ENCODE peak calls at places on chromosome 20, in four cellular contexts. D, J, V and G are unnamed samples.
A peak's percentile ranks its signal among the peaks of the same experiment; 100 is the strongest.

GRCh38 chr20:36728986-36729385 is 16.9 kb downstream of the NDRG3 start:
- DNase-seq in D (no peak), J (no peak), V (peak; percentile 21), G (peak; percentile 23)

GRCh38 chr20:32945710-32946221 is 58.5 kb downstream of the SUN5 start:
- DNase-seq in D (no peak), J (no peak), V (peak; percentile 33), G (no peak)

GRCh38 chr20:51346686-51347485 is 195.6 kb downstream of the NFATC2 start:
- DNase-seq in D (no peak), J (no peak), V (no peak), G (no peak)

GRCh38 chr20:63241272-63241671 is 5.6 kb downstream of the BIRC7 start:
- DNase-seq in D (no peak), J (no peak), V (no peak), G (no peak)

GRCh38 chr20:45935416-45936046 is 1.0 kb downstream of the PCIF1 start:
- DNase-seq in D (no peak), J (no peak), V (no peak), G (peak; percentile 50)

GRCh38 chr20:18380908-18381529 is 85.8 kb downstream of the DZANK1 start:
- DNase-seq in D (no peak), J (no peak), V (no peak), G (no peak)

GRCh38 chr20:17885076-17885475 is 83.5 kb downstream of the SNX5 start:
- DNase-seq in D (no peak), J (no peak), V (no peak), G (no peak)

GRCh38 chr20:33773412-33774089 is 37.6 kb upstream of the CHMP4B start:
- DNase-seq in D (no peak), J (no peak), V (no peak), G (no peak)

GRCh38 chr20:17721802-17722486 is 22.2 kb downstream of the BANF2 start:
- DNase-seq in D (no peak), J (no peak), V (no peak), G (no peak)

GRCh38 chr20:45051497-45052060 is 49.3 kb downstream of the KCNS1 start:
- DNase-seq in D (no peak), J (no peak), V (no peak), G (no peak)

GRCh38 chr20:9302073-9302425 is 212.3 kb upstream of the LAMP5 start:
- DNase-seq in D (no peak), J (no peak), V (no peak), G (no peak)

GRCh38 chr20:44643596-44644383 is 7.7 kb downstream of the ADA start:
- DNase-seq in D (no peak), J (no peak), V (peak; percentile 51), G (peak; percentile 76)

GRCh38 chr20:41177636-41178035 is 40.3 kb downstream of the PLCG1 start:
- DNase-seq in D (peak; percentile 92), J (peak; percentile 43), V (peak; percentile 25), G (peak; percentile 73)

GRCh38 chr20:58889334-58890072 is 37.0 kb downstream of the GNAS start:
- DNase-seq in D (no peak), J (peak; percentile 68), V (peak; percentile 26), G (no peak)

GRCh38 chr20:8386991-8387390 is 254.9 kb downstream of the PLCB1 start:
- DNase-seq in D (no peak), J (no peak), V (no peak), G (no peak)

GRCh38 chr20:3687655-3688054 is 5.8 kb upstream of the ADAM33 start:
- DNase-seq in D (no peak), J (no peak), V (no peak), G (peak; percentile 56)

GRCh38 chr20:38005866-38006265 is 27.4 kb downstream of the TTI1 start:
- DNase-seq in D (no peak), J (no peak), V (no peak), G (no peak)

GRCh38 chr20:52943185-52943841 is 28.8 kb upstream of the TSHZ2 start:
- DNase-seq in D (no peak), J (no peak), V (no peak), G (no peak)

GRCh38 chr20:709421-709820 is 33.8 kb upstream of the SCRT2 start:
- DNase-seq in D (peak; percentile 47), J (peak; percentile 75), V (no peak), G (no peak)

GRCh38 chr20:56860413-56860812 is 231.3 kb downstream of the TFAP2C start:
- DNase-seq in D (no peak), J (no peak), V (no peak), G (no peak)

GRCh38 chr20:35369804-35370203 is 42.0 kb downstream of the UQCC1 start:
- DNase-seq in D (no peak), J (no peak), V (no peak), G (no peak)

GRCh38 chr20:38685853-38686473 is 38.3 kb upstream of the SLC32A1 start:
- DNase-seq in D (no peak), J (peak; percentile 71), V (peak; percentile 72), G (peak; percentile 82)

GRCh38 chr20:910840-911770 is 5.0 kb downstream of the ANGPT4 start:
- DNase-seq in D (no peak), J (no peak), V (no peak), G (no peak)

GRCh38 chr20:373171-373890 is 7.2 kb upstream of the TRIB3 start:
- DNase-seq in D (no peak), J (no peak), V (no peak), G (peak; percentile 64)

GRCh38 chr20:56350842-56351241 is 7.9 kb upstream of the FAM210B start:
- DNase-seq in D (no peak), J (no peak), V (no peak), G (no peak)

GRCh38 chr20:49870261-49870660 is 45.1 kb downstream of the SPATA2 start:
- DNase-seq in D (peak; percentile 46), J (no peak), V (no peak), G (no peak)

GRCh38 chr20:31721408-31722332 is 998 bp downstream of the BCL2L1 start:
- DNase-seq in D (no peak), J (peak; percentile 61), V (no peak), G (no peak)

GRCh38 chr20:2654384-2654822 is 2.0 kb downstream of the NOP56 start:
- DNase-seq in D (no peak), J (no peak), V (no peak), G (no peak)